ENCODE peak calls at places on chromosomes 2 and 18, in four cellular contexts. U is K562, F is HL-60, Y is GM12878. W is an unnamed sample.

GRCh38 chr18:51401912-51402311 is 204.4 kb upstream of the MEX3C start:
- DNase-seq in F (no peak), U (no peak), Y (no peak), W (no peak)

GRCh38 chr2:135985826-135986393 is 484 bp upstream of the DARS1 start:
- DNase-seq in Y (peak), F (peak), U (no peak), W (peak)

GRCh38 chr2:222038086-222038802 is 260.6 kb downstream of the PAX3 start:
- DNase-seq in U (no peak), Y (no peak), F (no peak), W (no peak)

GRCh38 chr2:151032741-151033152 is 228.9 kb downstream of the RBM43 start:
- DNase-seq in U (no peak), Y (no peak), F (no peak), W (no peak)

GRCh38 chr2:64831134-64831976 is 157.8 kb upstream of the SLC1A4 start:
- DNase-seq in Y (peak), F (peak), U (peak), W (peak)

GRCh38 chr2:221293949-221294736 is 278.0 kb downstream of the EPHA4 start:
- DNase-seq in U (no peak), Y (no peak), F (no peak), W (no peak)

GRCh38 chr18:46917108-46917807 is at the start of the genes KATNAL2 and PIAS2:
- DNase-seq in Y (no peak), F (peak), U (peak), W (peak)

GRCh38 chr2:98441706-98442450 is 2.8 kb upstream of the INPP4A start:
- DNase-seq in U (no peak), Y (no peak), F (no peak), W (no peak)

GRCh38 chr2:233323851-233324250 is 16.2 kb downstream of the SAG start:
- DNase-seq in F (no peak), Y (no peak), U (no peak), W (no peak)

GRCh38 chr18:48027401-48027931 is 97.0 kb upstream of the SMAD2 start:
- DNase-seq in Y (no peak), F (no peak), U (no peak), W (no peak)

DNA sequence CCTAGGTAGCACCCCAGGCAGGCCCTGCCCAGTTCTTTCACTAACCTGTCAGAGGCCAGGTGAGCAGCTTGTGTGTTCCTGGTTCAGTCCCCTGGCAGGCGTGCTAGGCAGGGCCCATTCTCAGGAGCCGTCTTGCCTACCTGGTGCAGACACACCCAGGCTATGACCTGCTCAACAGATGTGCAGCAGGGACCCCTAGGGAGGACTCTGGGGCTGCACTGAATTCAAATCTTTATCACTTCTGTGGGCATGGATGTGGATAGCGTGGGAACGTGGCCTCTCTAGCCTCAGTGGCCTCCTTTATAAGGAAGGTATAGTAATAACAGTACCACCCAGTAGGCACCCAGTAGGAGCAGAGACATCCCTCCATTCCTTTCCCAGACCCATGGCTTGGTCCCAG is 48.4 kb downstream of the PLEKHB2 start:
- DNase-seq in F (no peak), Y (no peak), U (no peak), W (no peak)
- TF ChIP-seq SPI1 in F (no peak), Y (no peak), U (no peak), W (no peak)

GRCh38 chr2:240643811-240644150 is 18.5 kb downstream of the GPR35 start:
- DNase-seq in U (no peak), Y (no peak), F (no peak), W (no peak)

GRCh38 chr2:240644171-240644651 is 18.9 kb downstream of the GPR35 start:
- DNase-seq in U (no peak), F (no peak), Y (no peak), W (no peak)

GRCh38 chr2:240643093-240643810 is 18.0 kb downstream of the GPR35 start:
- DNase-seq in U (no peak), F (no peak), Y (no peak), W (no peak)

GRCh38 chr2:240642061-240642805 is 17.0 kb downstream of the GPR35 start:
- DNase-seq in F (no peak), Y (no peak), U (no peak), W (no peak)

GRCh38 chr2:240642806-240643092 is 17.5 kb downstream of the GPR35 start:
- DNase-seq in U (no peak), Y (no peak), F (no peak), W (no peak)
- TF ChIP-seq SPI1 in U (no peak), Y (no peak), F (no peak), W (no peak)

GRCh38 chr2:100888602-100889001 is 68.7 kb downstream of the NPAS2 start:
- DNase-seq in Y (no peak), F (no peak), U (no peak), W (no peak)
- TF ChIP-seq SPI1 in Y (no peak), F (no peak), U (no peak), W (no peak)

GRCh38 chr18:78416853-78417252 is 562.8 kb upstream of the SALL3 start:
- DNase-seq in Y (no peak), F (no peak), U (no peak), W (no peak)
- TF ChIP-seq SPI1 in Y (no peak), F (no peak), U (no peak), W (no peak)

DNA sequence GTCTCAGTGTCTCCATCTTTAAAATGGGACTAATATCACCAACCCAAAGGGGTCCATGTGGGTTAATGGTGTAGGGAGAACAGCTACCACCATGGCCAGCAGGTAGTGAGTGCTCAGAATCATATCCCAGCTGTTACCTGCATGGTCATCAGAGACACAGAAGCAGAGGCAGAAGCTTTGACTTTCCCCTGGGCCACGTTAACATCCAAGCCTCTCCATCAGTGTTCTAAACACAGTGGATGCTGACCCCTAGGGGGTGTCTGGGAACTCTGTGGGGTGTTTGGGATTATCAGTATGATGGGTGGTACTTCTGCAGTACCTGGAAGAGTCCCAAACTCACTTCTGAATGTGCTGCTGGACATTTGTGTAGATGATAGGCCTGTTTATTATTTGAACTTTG is 93.6 kb downstream of the GYPC start:
- DNase-seq in F (no peak), U (peak), Y (no peak), W (no peak)
- TF ChIP-seq SPI1 in F (no peak), U (no peak), Y (no peak), W (no peak)

GRCh38 chr18:2002178-2002577 is 569.1 kb downstream of the METTL4 start:
- DNase-seq in U (no peak), F (no peak), Y (no peak), W (no peak)
- TF ChIP-seq SPI1 in U (no peak), F (no peak), Y (no peak), W (no peak)

GRCh38 chr2:45024600-45025291 is 15.5 kb upstream of the SIX2 start:
- DNase-seq in F (no peak), U (peak), Y (no peak), W (no peak)
- TF ChIP-seq SPI1 in F (no peak), U (no peak), Y (no peak), W (no peak)

GRCh38 chr2:237617305-237617982 is 9.9 kb upstream of the LRRFIP1 start:
- DNase-seq in Y (no peak), F (no peak), U (no peak), W (no peak)

GRCh38 chr2:237618449-237618848 is 8.9 kb upstream of the LRRFIP1 start:
- DNase-seq in Y (no peak), F (no peak), U (no peak), W (no peak)

GRCh38 chr2:237614151-237614720 is 13.2 kb upstream of the LRRFIP1 start:
- DNase-seq in Y (no peak), U (no peak), F (no peak), W (no peak)

GRCh38 chr2:237615631-237616249 is 11.6 kb upstream of the LRRFIP1 start:
- DNase-seq in Y (no peak), U (no peak), F (no peak), W (no peak)

DNA sequence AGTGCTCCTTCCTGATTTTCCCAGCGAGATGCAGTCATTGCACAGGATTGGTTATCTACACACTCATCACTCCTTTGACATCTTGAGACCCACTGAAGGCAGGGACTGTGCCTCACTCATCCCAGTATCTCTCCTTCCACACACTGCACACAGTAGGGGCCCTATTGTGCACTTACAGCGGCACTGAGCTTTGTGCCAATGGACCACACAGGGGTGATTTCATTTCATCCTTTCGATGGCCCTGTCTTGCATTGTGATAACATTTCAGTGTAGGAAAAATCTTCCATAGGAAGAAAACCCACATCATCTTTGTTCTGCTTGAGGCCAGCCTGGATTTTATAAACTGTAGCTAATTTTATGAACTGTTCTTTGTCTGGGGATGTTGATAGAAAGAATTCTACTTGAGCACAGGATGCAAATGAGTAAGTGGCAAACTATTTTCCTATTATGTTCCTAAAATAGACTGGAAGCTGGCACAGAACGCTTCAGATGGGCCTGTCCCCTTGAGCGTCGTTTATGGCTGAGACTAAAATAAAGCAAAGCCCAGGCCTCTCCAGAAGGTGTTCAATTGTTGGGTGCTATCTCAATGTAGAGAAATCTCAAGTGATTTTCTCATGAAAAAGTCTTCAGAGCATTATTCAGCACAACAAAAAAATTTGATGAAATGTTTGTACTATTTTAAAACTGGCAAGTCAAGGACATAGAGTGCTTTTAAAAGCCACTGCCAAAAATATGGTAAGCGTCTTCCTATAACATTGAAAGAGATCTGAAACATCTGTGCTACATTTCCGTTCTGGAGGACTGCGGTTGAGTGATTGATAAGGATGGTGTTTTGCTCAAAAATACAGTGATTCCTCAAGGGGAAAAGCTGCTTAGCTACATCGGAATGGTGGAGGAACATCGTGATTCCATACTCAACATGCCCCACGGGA is 10.7 kb upstream of the LRRFIP1 start:
- DNase-seq in F (no peak), U (no peak), Y (no peak), W (no peak)
- TF ChIP-seq SPI1 in F (no peak), U (no peak), Y (no peak), W (no peak)

GRCh38 chr2:25226827-25227226 is 58.4 kb upstream of the POMC start:
- DNase-seq in Y (no peak), U (peak), F (no peak), W (no peak)

GRCh38 chr2:25227576-25227975 is 59.2 kb upstream of the POMC start:
- DNase-seq in U (peak), F (no peak), Y (no peak), W (no peak)

GRCh38 chr2:25230128-25230527 is 61.7 kb upstream of the POMC start:
- DNase-seq in Y (no peak), F (no peak), U (no peak), W (no peak)

GRCh38 chr2:25230626-25231311 is 62.4 kb upstream of the POMC start:
- DNase-seq in F (no peak), U (no peak), Y (no peak), W (no peak)

DNA sequence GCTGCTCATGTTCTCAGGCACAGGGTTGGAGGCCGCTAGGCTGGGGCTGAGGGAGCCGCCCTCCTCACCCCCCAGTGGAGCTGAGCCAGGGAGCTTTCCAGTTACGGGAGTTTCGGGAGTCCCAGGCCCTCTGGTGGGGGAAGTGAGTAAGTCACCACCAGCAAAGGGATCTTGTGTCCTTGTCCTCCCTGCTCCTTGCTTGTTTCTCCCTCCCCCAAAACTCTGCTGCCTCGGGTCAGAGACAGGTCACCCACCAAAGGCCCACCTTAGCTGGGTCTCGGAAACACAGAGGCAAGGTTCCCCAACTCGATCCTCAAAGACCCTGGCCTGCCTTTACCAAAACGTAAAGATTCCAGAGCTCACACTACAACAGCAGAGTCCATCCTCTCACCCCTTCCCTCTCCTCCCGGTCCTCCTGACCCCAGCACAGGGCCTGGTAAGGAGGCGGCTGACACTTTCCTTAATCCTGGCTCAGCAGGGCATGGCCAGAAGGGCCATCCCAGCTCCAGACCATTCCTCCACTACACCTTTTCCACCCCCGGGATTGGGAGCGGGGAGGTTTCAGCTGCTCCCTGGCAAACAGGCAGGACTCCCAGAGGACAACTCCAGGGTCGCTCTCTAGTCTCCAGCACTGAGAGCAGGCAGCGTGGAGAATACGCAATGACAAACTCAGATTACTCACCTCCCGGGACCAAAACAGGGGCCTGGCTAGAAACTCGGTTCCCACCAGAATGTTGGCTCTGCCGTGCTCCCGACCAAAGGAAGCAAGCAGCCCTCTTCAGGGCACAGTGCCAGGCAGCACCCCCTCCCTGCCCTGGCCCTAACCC is 60.7 kb upstream of the POMC start:
- DNase-seq in F (peak), Y (no peak), U (peak), W (peak)
- TF ChIP-seq SPI1 in F (peak), Y (no peak), U (no peak), W (no peak)